ENCODE peak calls at places on chromosome 9, in nine cellular contexts. One of them, this sample, is unnamed.

GRCh38 chr9:137975527-137975913 is 97.9 kb downstream of the CACNA1B start:
- DNase-seq in effector memory CD4-positive, alpha-beta T cell: no peak
- DNase-seq in esophagus squamous epithelium: no peak
- DNase-seq in upper lobe of right lung: peak; percentile 38
- DNase-seq in endodermal cell: no peak
- DNase-seq in iPS DF 6.9: no peak
- DNase-seq in cardiac fibroblast: no peak
- DNase-seq in HFF-Myc: no peak
- DNase-seq in lung: no peak
- DNase-seq in this sample: no peak

GRCh38 chr9:98707158-98708102 is 1.3 kb downstream of the GABBR2 start:
- DNase-seq in iPS DF 6.9: peak; percentile 83
- DNase-seq in endodermal cell: peak; percentile 95
- DNase-seq in esophagus squamous epithelium: no peak
- DNase-seq in HFF-Myc: peak; percentile 15
- DNase-seq in upper lobe of right lung: peak; percentile 70
- DNase-seq in lung: peak; percentile 43
- DNase-seq in effector memory CD4-positive, alpha-beta T cell: no peak
- DNase-seq in cardiac fibroblast: peak; percentile 89
- DNase-seq in this sample: peak; percentile 80

GRCh38 chr9:27195191-27195590 is 86.2 kb downstream of the TEK start:
- DNase-seq in upper lobe of right lung: no peak
- DNase-seq in endodermal cell: no peak
- DNase-seq in lung: no peak
- DNase-seq in HFF-Myc: no peak
- DNase-seq in effector memory CD4-positive, alpha-beta T cell: no peak
- DNase-seq in esophagus squamous epithelium: no peak
- DNase-seq in iPS DF 6.9: no peak
- DNase-seq in cardiac fibroblast: peak; percentile 51
- DNase-seq in this sample: peak; percentile 41

GRCh38 chr9:93826209-93826608 is 128.9 kb downstream of the BARX1 start:
- DNase-seq in lung: no peak
- DNase-seq in iPS DF 6.9: no peak
- DNase-seq in esophagus squamous epithelium: no peak
- DNase-seq in endodermal cell: peak; percentile 88
- DNase-seq in upper lobe of right lung: peak; percentile 66
- DNase-seq in HFF-Myc: no peak
- DNase-seq in effector memory CD4-positive, alpha-beta T cell: no peak
- DNase-seq in cardiac fibroblast: no peak
- DNase-seq in this sample: no peak

GRCh38 chr9:106731910-106732309 is 131.1 kb upstream of the ZNF462 start:
- DNase-seq in lung: no peak
- DNase-seq in HFF-Myc: no peak
- DNase-seq in effector memory CD4-positive, alpha-beta T cell: no peak
- DNase-seq in iPS DF 6.9: no peak
- DNase-seq in esophagus squamous epithelium: no peak
- DNase-seq in endodermal cell: no peak
- DNase-seq in cardiac fibroblast: no peak
- DNase-seq in upper lobe of right lung: no peak
- DNase-seq in this sample: no peak

GRCh38 chr9:31119882-31120481 is 1264.5 kb upstream of the ACO1 start:
- DNase-seq in effector memory CD4-positive, alpha-beta T cell: no peak
- DNase-seq in lung: no peak
- DNase-seq in cardiac fibroblast: peak; percentile 39
- DNase-seq in HFF-Myc: no peak
- DNase-seq in iPS DF 6.9: no peak
- DNase-seq in esophagus squamous epithelium: no peak
- DNase-seq in upper lobe of right lung: no peak
- DNase-seq in endodermal cell: peak; percentile 58
- DNase-seq in this sample: peak; percentile 85

GRCh38 chr9:14165376-14166035 is 148.4 kb downstream of the NFIB start:
- DNase-seq in effector memory CD4-positive, alpha-beta T cell: no peak
- DNase-seq in endodermal cell: no peak
- DNase-seq in lung: peak; percentile 41
- DNase-seq in upper lobe of right lung: no peak
- DNase-seq in cardiac fibroblast: peak; percentile 37
- DNase-seq in HFF-Myc: no peak
- DNase-seq in iPS DF 6.9: no peak
- DNase-seq in esophagus squamous epithelium: no peak
- DNase-seq in this sample: peak; percentile 79

GRCh38 chr9:93137362-93137761 is 3.3 kb upstream of the NINJ1 start:
- DNase-seq in lung: no peak
- DNase-seq in esophagus squamous epithelium: no peak
- DNase-seq in iPS DF 6.9: no peak
- DNase-seq in upper lobe of right lung: peak; percentile 68
- DNase-seq in HFF-Myc: no peak
- DNase-seq in endodermal cell: no peak
- DNase-seq in effector memory CD4-positive, alpha-beta T cell: no peak
- DNase-seq in cardiac fibroblast: no peak
- DNase-seq in this sample: no peak

GRCh38 chr9:124242331-124243194 is 15.2 kb upstream of the NEK6 start:
- DNase-seq in iPS DF 6.9: no peak
- DNase-seq in upper lobe of right lung: no peak
- DNase-seq in esophagus squamous epithelium: no peak
- DNase-seq in HFF-Myc: no peak
- DNase-seq in effector memory CD4-positive, alpha-beta T cell: no peak
- DNase-seq in lung: no peak
- DNase-seq in cardiac fibroblast: peak; percentile 38
- DNase-seq in endodermal cell: peak; percentile 67
- DNase-seq in this sample: peak; percentile 51

GRCh38 chr9:89770779-89771178 is 166.0 kb downstream of the GADD45G start:
- DNase-seq in effector memory CD4-positive, alpha-beta T cell: no peak
- DNase-seq in upper lobe of right lung: no peak
- DNase-seq in iPS DF 6.9: no peak
- DNase-seq in endodermal cell: peak; percentile 28
- DNase-seq in cardiac fibroblast: no peak
- DNase-seq in HFF-Myc: no peak
- DNase-seq in lung: no peak
- DNase-seq in esophagus squamous epithelium: no peak
- DNase-seq in this sample: no peak

GRCh38 chr9:35754264-35754663 is at the start of gene MSMP:
- DNase-seq in lung: no peak
- DNase-seq in esophagus squamous epithelium: no peak
- DNase-seq in effector memory CD4-positive, alpha-beta T cell: no peak
- DNase-seq in HFF-Myc: no peak
- DNase-seq in endodermal cell: no peak
- DNase-seq in cardiac fibroblast: no peak
- DNase-seq in upper lobe of right lung: no peak
- DNase-seq in iPS DF 6.9: no peak
- DNase-seq in this sample: peak; percentile 45

GRCh38 chr9:35755071-35755470 is 995 bp upstream of the MSMP start:
- DNase-seq in effector memory CD4-positive, alpha-beta T cell: no peak
- DNase-seq in upper lobe of right lung: no peak
- DNase-seq in cardiac fibroblast: no peak
- DNase-seq in HFF-Myc: no peak
- DNase-seq in endodermal cell: no peak
- DNase-seq in esophagus squamous epithelium: no peak
- DNase-seq in iPS DF 6.9: no peak
- DNase-seq in lung: no peak
- DNase-seq in this sample: no peak

GRCh38 chr9:35757527-35758275 is 3.6 kb upstream of the MSMP start:
- DNase-seq in upper lobe of right lung: no peak
- DNase-seq in esophagus squamous epithelium: no peak
- DNase-seq in endodermal cell: peak; percentile 82
- DNase-seq in lung: no peak
- DNase-seq in effector memory CD4-positive, alpha-beta T cell: no peak
- DNase-seq in cardiac fibroblast: no peak
- DNase-seq in iPS DF 6.9: no peak
- DNase-seq in HFF-Myc: no peak
- DNase-seq in this sample: no peak

GRCh38 chr9:35756743-35757526 is 2.9 kb upstream of the MSMP start:
- DNase-seq in upper lobe of right lung: peak; percentile 91
- DNase-seq in iPS DF 6.9: no peak
- DNase-seq in lung: peak; percentile 77
- DNase-seq in effector memory CD4-positive, alpha-beta T cell: no peak
- DNase-seq in HFF-Myc: no peak
- DNase-seq in esophagus squamous epithelium: no peak
- DNase-seq in cardiac fibroblast: no peak
- DNase-seq in endodermal cell: peak; percentile 88
- DNase-seq in this sample: no peak

DNA sequence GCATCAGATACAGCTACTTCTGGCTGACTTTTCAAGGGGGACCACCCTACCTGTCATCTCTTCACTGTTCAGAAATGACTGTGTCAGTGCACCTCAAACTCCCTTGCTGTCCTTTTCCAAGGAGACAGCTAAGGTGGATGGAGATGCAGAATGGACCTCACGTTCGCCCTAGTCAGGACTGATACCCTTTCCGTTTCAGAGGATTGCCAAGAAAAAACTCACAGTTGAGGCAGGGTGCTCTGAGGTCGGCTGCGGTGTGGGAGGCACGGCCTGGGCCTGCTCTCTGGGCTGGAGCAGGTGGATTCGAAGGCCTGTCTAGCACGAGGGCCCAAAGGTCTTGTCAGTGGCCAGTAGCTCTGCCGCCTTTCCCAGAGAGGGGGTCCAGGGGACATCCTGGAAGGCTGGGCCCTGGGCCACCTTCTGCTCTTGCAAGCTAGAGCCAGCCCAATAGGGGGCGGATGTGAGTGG is 2.2 kb upstream of the MSMP start:
- DNase-seq in iPS DF 6.9: no peak
- DNase-seq in effector memory CD4-positive, alpha-beta T cell: peak; percentile 45
- DNase-seq in HFF-Myc: no peak
- DNase-seq in esophagus squamous epithelium: no peak
- DNase-seq in lung: peak; percentile 79
- DNase-seq in endodermal cell: no peak
- DNase-seq in upper lobe of right lung: peak; percentile 88
- DNase-seq in cardiac fibroblast: peak; percentile 35
- DNase-seq in this sample: no peak
- H3K4me3 ChIP-seq in iPS DF 6.9: peak overlapping the region; percentile 42
- H3K4me3 ChIP-seq in effector memory CD4-positive, alpha-beta T cell: peak overlapping the region; percentile 81
- H3K4me3 ChIP-seq in HFF-Myc: peak overlapping the region; percentile 50
- H3K4me3 ChIP-seq in esophagus squamous epithelium: no peak overlapping the region
- H3K4me3 ChIP-seq in lung: peak overlapping the region; percentile 30
- H3K4me3 ChIP-seq in endodermal cell: peak overlapping the region; percentile 85
- H3K4me3 ChIP-seq in upper lobe of right lung: peak overlapping the region; percentile 57
- H3K4me3 ChIP-seq in cardiac fibroblast: peak overlapping the region; percentile 39
- H3K4me3 ChIP-seq in this sample: peak overlapping the region; percentile 37

GRCh38 chr9:88478236-88478635 is 56.7 kb upstream of the NXNL2 start:
- DNase-seq in lung: no peak
- DNase-seq in endodermal cell: no peak
- DNase-seq in effector memory CD4-positive, alpha-beta T cell: no peak
- DNase-seq in iPS DF 6.9: no peak
- DNase-seq in cardiac fibroblast: peak; percentile 34
- DNase-seq in upper lobe of right lung: no peak
- DNase-seq in HFF-Myc: no peak
- DNase-seq in esophagus squamous epithelium: no peak
- DNase-seq in this sample: peak; percentile 22

GRCh38 chr9:88481933-88482332 is 53.0 kb upstream of the NXNL2 start:
- DNase-seq in HFF-Myc: no peak
- DNase-seq in iPS DF 6.9: no peak
- DNase-seq in esophagus squamous epithelium: no peak
- DNase-seq in lung: no peak
- DNase-seq in cardiac fibroblast: no peak
- DNase-seq in endodermal cell: no peak
- DNase-seq in upper lobe of right lung: no peak
- DNase-seq in effector memory CD4-positive, alpha-beta T cell: no peak
- DNase-seq in this sample: no peak

GRCh38 chr9:88476491-88477271 is 58.3 kb upstream of the NXNL2 start:
- DNase-seq in HFF-Myc: peak; percentile 26
- DNase-seq in lung: no peak
- DNase-seq in endodermal cell: no peak
- DNase-seq in upper lobe of right lung: no peak
- DNase-seq in effector memory CD4-positive, alpha-beta T cell: no peak
- DNase-seq in cardiac fibroblast: peak; percentile 33
- DNase-seq in iPS DF 6.9: no peak
- DNase-seq in esophagus squamous epithelium: no peak
- DNase-seq in this sample: peak; percentile 52

GRCh38 chr9:88477300-88477751 is 57.7 kb upstream of the NXNL2 start:
- DNase-seq in upper lobe of right lung: no peak
- DNase-seq in effector memory CD4-positive, alpha-beta T cell: no peak
- DNase-seq in cardiac fibroblast: peak; percentile 96
- DNase-seq in HFF-Myc: peak; percentile 79
- DNase-seq in esophagus squamous epithelium: no peak
- DNase-seq in iPS DF 6.9: no peak
- DNase-seq in endodermal cell: no peak
- DNase-seq in lung: no peak
- DNase-seq in this sample: peak; percentile 79
- H3K4me3 ChIP-seq in upper lobe of right lung: no peak overlapping the region
- H3K4me3 ChIP-seq in effector memory CD4-positive, alpha-beta T cell: no peak overlapping the region
- H3K4me3 ChIP-seq in cardiac fibroblast: no peak overlapping the region
- H3K4me3 ChIP-seq in HFF-Myc: no peak overlapping the region
- H3K4me3 ChIP-seq in esophagus squamous epithelium: no peak overlapping the region
- H3K4me3 ChIP-seq in iPS DF 6.9: no peak overlapping the region
- H3K4me3 ChIP-seq in endodermal cell: no peak overlapping the region
- H3K4me3 ChIP-seq in lung: no peak overlapping the region
- H3K4me3 ChIP-seq in this sample: no peak overlapping the region

GRCh38 chr9:12884736-12885395 is 110.0 kb downstream of the LURAP1L start:
- DNase-seq in iPS DF 6.9: peak; percentile 4
- DNase-seq in esophagus squamous epithelium: no peak
- DNase-seq in effector memory CD4-positive, alpha-beta T cell: no peak
- DNase-seq in lung: no peak
- DNase-seq in cardiac fibroblast: peak; percentile 95
- DNase-seq in upper lobe of right lung: no peak
- DNase-seq in endodermal cell: no peak
- DNase-seq in HFF-Myc: no peak
- DNase-seq in this sample: peak; percentile 92

GRCh38 chr9:12882430-12882829 is 107.6 kb downstream of the LURAP1L start:
- DNase-seq in esophagus squamous epithelium: no peak
- DNase-seq in HFF-Myc: no peak
- DNase-seq in lung: no peak
- DNase-seq in upper lobe of right lung: no peak
- DNase-seq in cardiac fibroblast: peak; percentile 35
- DNase-seq in endodermal cell: no peak
- DNase-seq in effector memory CD4-positive, alpha-beta T cell: no peak
- DNase-seq in iPS DF 6.9: no peak
- DNase-seq in this sample: peak; percentile 40

GRCh38 chr9:12876872-12877271 is 102.1 kb downstream of the LURAP1L start:
- DNase-seq in effector memory CD4-positive, alpha-beta T cell: no peak
- DNase-seq in iPS DF 6.9: no peak
- DNase-seq in esophagus squamous epithelium: no peak
- DNase-seq in HFF-Myc: no peak
- DNase-seq in endodermal cell: no peak
- DNase-seq in upper lobe of right lung: no peak
- DNase-seq in cardiac fibroblast: peak; percentile 28
- DNase-seq in lung: no peak
- DNase-seq in this sample: no peak

GRCh38 chr9:12878342-12878978 is 103.6 kb downstream of the LURAP1L start:
- DNase-seq in upper lobe of right lung: no peak
- DNase-seq in cardiac fibroblast: peak; percentile 51
- DNase-seq in effector memory CD4-positive, alpha-beta T cell: no peak
- DNase-seq in endodermal cell: no peak
- DNase-seq in lung: no peak
- DNase-seq in esophagus squamous epithelium: no peak
- DNase-seq in HFF-Myc: no peak
- DNase-seq in iPS DF 6.9: no peak
- DNase-seq in this sample: peak; percentile 68

GRCh38 chr9:12880406-12881016 is 105.7 kb downstream of the LURAP1L start:
- DNase-seq in esophagus squamous epithelium: no peak
- DNase-seq in upper lobe of right lung: no peak
- DNase-seq in lung: no peak
- DNase-seq in HFF-Myc: no peak
- DNase-seq in iPS DF 6.9: no peak
- DNase-seq in effector memory CD4-positive, alpha-beta T cell: no peak
- DNase-seq in cardiac fibroblast: no peak
- DNase-seq in endodermal cell: no peak
- DNase-seq in this sample: peak; percentile 37
- H3K4me3 ChIP-seq in esophagus squamous epithelium: no peak overlapping the region
- H3K4me3 ChIP-seq in upper lobe of right lung: no peak overlapping the region
- H3K4me3 ChIP-seq in lung: no peak overlapping the region
- H3K4me3 ChIP-seq in HFF-Myc: no peak overlapping the region
- H3K4me3 ChIP-seq in iPS DF 6.9: no peak overlapping the region
- H3K4me3 ChIP-seq in effector memory CD4-positive, alpha-beta T cell: no peak overlapping the region
- H3K4me3 ChIP-seq in cardiac fibroblast: no peak overlapping the region
- H3K4me3 ChIP-seq in endodermal cell: peak overlapping the region; percentile 11
- H3K4me3 ChIP-seq in this sample: no peak overlapping the region

GRCh38 chr9:91028166-91028827 is 226.7 kb downstream of the SYK start:
- DNase-seq in esophagus squamous epithelium: no peak
- DNase-seq in cardiac fibroblast: no peak
- DNase-seq in iPS DF 6.9: no peak
- DNase-seq in upper lobe of right lung: no peak
- DNase-seq in HFF-Myc: no peak
- DNase-seq in effector memory CD4-positive, alpha-beta T cell: no peak
- DNase-seq in lung: peak; percentile 20
- DNase-seq in endodermal cell: no peak
- DNase-seq in this sample: no peak
- H3K4me3 ChIP-seq in esophagus squamous epithelium: no peak overlapping the region
- H3K4me3 ChIP-seq in cardiac fibroblast: no peak overlapping the region
- H3K4me3 ChIP-seq in iPS DF 6.9: no peak overlapping the region
- H3K4me3 ChIP-seq in upper lobe of right lung: no peak overlapping the region
- H3K4me3 ChIP-seq in HFF-Myc: no peak overlapping the region
- H3K4me3 ChIP-seq in effector memory CD4-positive, alpha-beta T cell: no peak overlapping the region
- H3K4me3 ChIP-seq in lung: no peak overlapping the region
- H3K4me3 ChIP-seq in endodermal cell: no peak overlapping the region
- H3K4me3 ChIP-seq in this sample: no peak overlapping the region